ENCODE peak calls at places on chromosomes 4 and X, in ten cellular contexts. U is HCT116; A is M059J; Q is amygdala; S is cerebellar cortex; B is endothelial cell; D is activated CD8-positive, alpha-beta T cell treated with anti-CD3 and anti-CD28 coated beads, Interleukin-2, amount 10 ng/mL, durations not matched to agents 7 days and 5 days; L is tibial nerve; P is left ventricle myocardium inferior; F is activated T-cell treated with anti-CD3 and anti-CD28 coated beads, Interleukin-2, amount 50 U/mL, for 4 hours. Z is an unnamed sample.

GRCh38 chr4:80532674-80533333 is 197.3 kb downstream of the CFAP299 start:
- DNase-seq in U (no peak), A (no peak), Q (no peak), S (no peak), B (no peak), D (no peak), L (no peak), P (no peak), F (no peak), Z (no peak)

GRCh38 chr4:55111601-55112000 is 13.8 kb downstream of the KDR start:
- DNase-seq in U (no peak), A (no peak), Q (no peak), S (no peak), B (no peak), D (no peak), L (no peak), P (no peak), F (no peak), Z (no peak)

GRCh38 chr4:183321516-183321915 is 710 bp downstream of the CLDN24 start:
- DNase-seq in U (no peak), A (no peak), Q (no peak), S (no peak), B (no peak), D (no peak), L (no peak), P (no peak), F (no peak), Z (no peak)

GRCh38 chr4:39237179-39237578 is 54.9 kb downstream of the WDR19 start:
- DNase-seq in U (no peak), A (peak; percentile 6), Q (no peak), S (no peak), B (no peak), D (no peak), L (no peak), P (no peak), F (no peak), Z (no peak)

GRCh38 chrX:680062-680461 is 49.5 kb downstream of the SHOX start:
- DNase-seq in U (no peak), A (no peak), Q (no peak), S (no peak), B (no peak), D (no peak), L (no peak), P (no peak), F (no peak), Z (no peak)

GRCh38 chr4:56301181-56302076 is 85.9 kb downstream of the AASDH start:
- DNase-seq in U (peak; percentile 59), A (peak; percentile 75), Q (peak; percentile 60), S (peak; percentile 75), B (peak; percentile 80), D (peak; percentile 76), L (peak; percentile 42), P (peak; percentile 42), F (peak; percentile 51), Z (peak; percentile 66)

GRCh38 chr4:60805500-60806313 is 394.4 kb upstream of the ADGRL3 start:
- DNase-seq in U (no peak), A (no peak), Q (no peak), S (peak; percentile 27), B (peak; percentile 36), D (no peak), L (no peak), P (no peak), F (no peak), Z (no peak)

GRCh38 chrX:18701621-18702361 is 5.7 kb upstream of the PPEF1 start:
- DNase-seq in U (no peak), A (peak; percentile 79), Q (no peak), S (no peak), B (no peak), D (no peak), L (peak; percentile 6), P (peak; percentile 17), F (no peak), Z (no peak)

GRCh38 chrX:119756926-119757635 is 1.3 kb upstream of the SOWAHD start:
- DNase-seq in U (no peak), A (no peak), Q (no peak), S (no peak), B (no peak), D (peak; percentile 37), L (no peak), P (no peak), F (no peak), Z (no peak)

GRCh38 chrX:42948723-42949122 is 170.8 kb upstream of the PPP1R2C start:
- DNase-seq in U (no peak), A (no peak), Q (no peak), S (no peak), B (no peak), D (peak; percentile 41), L (no peak), P (no peak), F (peak; percentile 39), Z (no peak)

GRCh38 chr4:156771171-156771837 is 200.3 kb downstream of the PDGFC start:
- DNase-seq in U (peak; percentile 51), A (peak; percentile 89), Q (peak; percentile 14), S (peak; percentile 16), B (no peak), D (no peak), L (no peak), P (no peak), F (no peak), Z (no peak)

GRCh38 chr4:174047363-174047762 is 236.1 kb downstream of the FBXO8 start:
- DNase-seq in U (no peak), A (peak; percentile 10), Q (no peak), S (no peak), B (no peak), D (no peak), L (no peak), P (no peak), F (no peak), Z (no peak)

GRCh38 chrX:35890699-35891098 is 28.8 kb upstream of the CFAP47 start:
- DNase-seq in U (no peak), A (peak; percentile 71), Q (peak; percentile 0), S (peak; percentile 3), B (peak; percentile 12), D (peak; percentile 20), L (no peak), P (no peak), F (no peak), Z (no peak)

GRCh38 chr4:187304131-187304530 is 580.5 kb upstream of the FAT1 start:
- DNase-seq in U (no peak), A (no peak), Q (no peak), S (no peak), B (no peak), D (no peak), L (no peak), P (no peak), F (no peak), Z (no peak)

GRCh38 chr4:53346920-53347852 is 18.7 kb downstream of the SCFD2 start:
- DNase-seq in U (no peak), A (peak; percentile 85), Q (no peak), S (peak; percentile 45), B (no peak), D (no peak), L (no peak), P (no peak), F (no peak), Z (no peak)

GRCh38 chr4:108303488-108304177 is 134.9 kb upstream of the LEF1 start:
- DNase-seq in U (peak; percentile 19), A (peak; percentile 77), Q (no peak), S (no peak), B (no peak), D (no peak), L (no peak), P (no peak), F (no peak), Z (no peak)

GRCh38 chr4:137705171-137705783 is 173.0 kb upstream of the PCDH18 start:
- DNase-seq in U (no peak), A (peak; percentile 1), Q (no peak), S (no peak), B (no peak), D (no peak), L (peak; percentile 61), P (no peak), F (no peak), Z (no peak)

GRCh38 chrX:138487866-138488265 is 223.7 kb downstream of the FGF13 start:
- DNase-seq in U (no peak), A (no peak), Q (no peak), S (no peak), B (no peak), D (no peak), L (no peak), P (no peak), F (no peak), Z (no peak)

GRCh38 chrX:138485767-138486166 is 225.8 kb downstream of the FGF13 start:
- DNase-seq in U (no peak), A (no peak), Q (no peak), S (no peak), B (no peak), D (no peak), L (no peak), P (no peak), F (no peak), Z (no peak)

GRCh38 chr4:113636438-113636818 is 125.1 kb downstream of the CAMK2D start:
- DNase-seq in U (no peak), A (peak; percentile 20), Q (no peak), S (no peak), B (no peak), D (peak; percentile 51), L (no peak), P (no peak), F (no peak), Z (no peak)

GRCh38 chrX:80223922-80224579 is 196.2 kb upstream of the TENT5D start:
- DNase-seq in U (no peak), A (no peak), Q (no peak), S (no peak), B (no peak), D (no peak), L (no peak), P (no peak), F (no peak), Z (no peak)

GRCh38 chr4:71268156-71268555 is 70.7 kb upstream of the SLC4A4 start:
- DNase-seq in U (no peak), A (peak; percentile 47), Q (no peak), S (no peak), B (no peak), D (no peak), L (no peak), P (no peak), F (no peak), Z (no peak)

GRCh38 chr4:105186701-105187158 is 40.1 kb downstream of the TET2 start:
- DNase-seq in U (no peak), A (peak; percentile 71), Q (no peak), S (no peak), B (no peak), D (no peak), L (no peak), P (peak; percentile 24), F (no peak), Z (no peak)

GRCh38 chrX:30343206-30343605 is 34.0 kb upstream of the NR0B1 start:
- DNase-seq in U (no peak), A (no peak), Q (no peak), S (no peak), B (no peak), D (no peak), L (no peak), P (no peak), F (no peak), Z (no peak)